ENCODE peak calls at places on chromosomes 6 and 20, in six cellular contexts. E, P, R, X, L and T are unnamed samples.

GRCh38 chr6:82144007-82144851 is 103.3 kb downstream of the IBTK start:
- DNase-seq in E (peak; percentile 47), L (peak; percentile 67), X (peak; percentile 6), P (peak; percentile 85), R (peak; percentile 26), T (peak; percentile 15)

GRCh38 chr6:80553071-80553740 is 446.7 kb downstream of the BCKDHB start:
- DNase-seq in X (no peak), P (no peak), R (no peak), E (no peak), L (no peak), T (no peak)

GRCh38 chr6:6596529-6596928 is 8.0 kb downstream of the LY86 start:
- DNase-seq in P (no peak), L (no peak), R (no peak), E (no peak), X (no peak), T (no peak)

GRCh38 chr6:157761331-157761921 is 61.6 kb upstream of the SNX9 start:
- DNase-seq in X (no peak), P (no peak), R (peak; percentile 90), E (no peak), L (no peak), T (peak; percentile 59)

GRCh38 chr20:50371878-50372769 is 138.1 kb upstream of the PTPN1 start:
- DNase-seq in L (peak; percentile 55), R (no peak), X (no peak), P (no peak), E (no peak), T (no peak)

GRCh38 chr6:33677153-33677660 is 34.3 kb downstream of the UQCC2 start:
- DNase-seq in E (no peak), X (no peak), R (no peak), P (no peak), L (no peak), T (no peak)

GRCh38 chr6:44776344-44776743 is 388.8 kb downstream of the CDC5L start:
- DNase-seq in E (no peak), R (no peak), L (no peak), P (no peak), X (no peak), T (no peak)

GRCh38 chr6:56581561-56581960 is 61.1 kb downstream of the DST start:
- DNase-seq in R (no peak), L (no peak), E (no peak), X (no peak), P (no peak), T (no peak)

GRCh38 chr20:46959081-46959692 is 64.5 kb downstream of the EYA2 start:
- DNase-seq in X (no peak), E (peak; percentile 80), L (peak; percentile 59), R (no peak), P (no peak), T (no peak)

GRCh38 chr6:117605169-117605826 is 3.0 kb upstream of the GOPC start:
- DNase-seq in X (peak; percentile 84), E (peak; percentile 62), P (peak; percentile 78), R (peak; percentile 66), L (peak; percentile 80), T (peak; percentile 84)

GRCh38 chr6:5260111-5260620 is 584 bp downstream of the LYRM4 start:
- DNase-seq in X (peak; percentile 88), R (no peak), E (peak; percentile 79), L (peak; percentile 81), P (peak; percentile 57), T (peak; percentile 84)

GRCh38 chr6:41097467-41098090 is 24.8 kb downstream of the NFYA start:
- DNase-seq in L (no peak), E (no peak), R (no peak), X (no peak), P (peak; percentile 80), T (no peak)

GRCh38 chr6:169232507-169232931 is 21.1 kb downstream of the THBS2 start:
- DNase-seq in P (no peak), L (no peak), E (no peak), R (no peak), X (no peak), T (no peak)

GRCh38 chr6:87333033-87333432 is 4.0 kb upstream of the GJB7 start:
- DNase-seq in L (no peak), P (no peak), R (no peak), E (no peak), X (no peak), T (no peak)

GRCh38 chr6:158474961-158475343 is 84.9 kb upstream of the TMEM181 start:
- DNase-seq in P (peak; percentile 21), E (peak; percentile 40), X (no peak), L (peak; percentile 20), R (no peak), T (no peak)

GRCh38 chr20:50296450-50297375 is 106.1 kb downstream of the CEBPB start:
- DNase-seq in E (no peak), L (peak; percentile 59), R (no peak), P (no peak), X (no peak), T (no peak)

GRCh38 chr20:600141-600540 is 10.0 kb downstream of the TCF15 start:
- DNase-seq in E (no peak), P (no peak), L (no peak), X (no peak), R (no peak), T (no peak)

GRCh38 chr20:605237-605636 is 4.9 kb downstream of the TCF15 start:
- DNase-seq in R (no peak), X (no peak), L (no peak), E (no peak), P (no peak), T (no peak)

GRCh38 chr20:602357-602970 is 7.6 kb downstream of the TCF15 start:
- DNase-seq in L (no peak), E (no peak), X (no peak), P (peak; percentile 27), R (no peak), T (no peak)

GRCh38 chr20:600736-601135 is 9.4 kb downstream of the TCF15 start:
- DNase-seq in R (no peak), E (no peak), L (no peak), X (no peak), P (no peak), T (no peak)

DNA sequence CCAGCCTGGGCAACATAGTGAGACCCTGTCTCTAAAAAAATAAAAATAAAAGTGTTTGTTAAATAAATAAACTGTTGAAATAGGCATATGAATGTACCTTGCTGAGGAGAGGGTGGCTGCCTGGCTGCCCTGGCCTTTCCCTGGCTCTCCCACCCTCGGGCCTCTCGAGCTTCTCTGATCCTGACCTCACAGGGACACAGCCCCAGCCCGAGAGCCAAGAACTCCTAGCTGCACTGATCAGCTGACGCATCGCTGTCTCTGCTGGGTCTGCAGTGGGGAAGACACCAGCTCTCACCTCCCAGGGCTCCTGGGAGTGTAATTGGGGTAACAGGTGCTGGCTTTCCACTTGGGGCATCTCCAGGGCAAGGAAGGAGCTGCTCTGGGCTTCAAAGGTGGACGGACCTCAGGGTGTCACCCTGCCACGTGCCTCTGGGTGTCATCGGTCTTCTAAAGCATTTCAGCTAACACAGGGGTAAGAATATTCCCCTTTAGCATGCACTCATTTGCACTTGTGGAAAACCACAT is 6.9 kb downstream of the TCF15 start:
- DNase-seq in E (no peak), L (no peak), P (no peak), R (no peak), X (no peak), T (no peak)
- TF ChIP-seq CTCF in E (no peak), L (peak; percentile 25), P (no peak), R (no peak), X (no peak), T (no peak)

DNA sequence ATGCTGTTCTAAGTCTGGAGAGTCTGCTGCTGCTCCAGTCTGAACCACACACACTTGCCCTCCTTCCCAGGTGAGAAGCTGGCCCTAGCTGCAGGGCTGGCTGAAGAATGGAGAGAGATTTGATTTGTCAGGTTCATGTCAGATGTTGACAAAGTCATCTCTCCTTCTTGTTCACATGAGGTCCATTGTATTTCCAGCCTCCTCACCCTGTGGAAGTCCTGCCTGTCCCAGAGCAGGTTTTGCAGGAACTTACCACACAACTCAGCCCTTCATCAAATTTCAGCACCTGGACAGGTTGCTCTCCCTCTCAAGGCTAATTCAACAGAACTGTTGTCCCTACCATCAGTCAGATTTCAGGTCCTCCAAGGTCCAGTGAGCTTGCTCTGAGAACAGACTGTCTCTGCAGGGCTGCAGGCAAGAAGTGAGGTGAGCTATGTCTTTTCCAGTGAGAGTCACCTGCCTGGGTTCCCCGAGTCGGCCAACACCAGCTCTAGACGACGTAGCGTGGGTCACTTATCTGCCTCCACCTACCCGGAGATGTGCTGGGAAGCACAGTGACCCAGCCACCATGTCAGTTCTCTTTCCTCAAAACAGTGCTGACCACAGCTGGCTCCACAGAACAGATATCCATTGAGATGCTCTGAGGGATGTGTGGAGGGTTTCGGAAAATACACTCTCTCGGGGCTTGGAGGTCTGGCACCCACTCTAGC is 58.0 kb upstream of the CD93 start:
- DNase-seq in L (no peak), P (no peak), R (no peak), X (no peak), E (no peak), T (no peak)
- H3K4me3 ChIP-seq in L (no peak overlapping the region), P (no peak overlapping the region), R (no peak overlapping the region), X (no peak overlapping the region), E (no peak overlapping the region), T (no peak overlapping the region)

DNA sequence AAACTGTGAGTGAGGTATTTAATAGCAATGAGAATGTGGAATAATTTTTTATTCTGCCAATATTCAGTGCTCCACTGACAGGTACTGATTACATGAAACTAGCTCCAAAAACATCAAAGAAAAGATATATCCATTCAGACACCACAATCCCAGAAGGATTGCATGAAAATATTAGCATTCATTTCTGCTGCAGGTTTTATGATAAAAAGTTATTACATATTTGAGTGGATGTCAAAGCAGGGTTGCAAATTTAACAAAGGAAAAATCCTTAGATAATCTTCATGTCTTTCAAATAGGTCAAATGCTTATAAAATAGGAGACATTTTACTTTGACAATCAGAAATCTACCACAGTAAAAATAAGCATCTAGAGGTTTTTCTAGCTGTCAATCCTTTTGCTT is 13.3 kb downstream of the MCHR2 start:
- DNase-seq in L (no peak), R (no peak), E (no peak), X (no peak), P (no peak), T (no peak)
- TF ChIP-seq MYC in L (no peak), R (no peak), E (no peak), X (no peak), P (no peak), T (no peak)

GRCh38 chr6:100173211-100173610 is 179.2 kb upstream of the MCHR2 start:
- DNase-seq in E (no peak), X (no peak), L (no peak), R (no peak), P (no peak), T (no peak)

GRCh38 chr6:100177956-100178355 is 183.9 kb upstream of the MCHR2 start:
- DNase-seq in P (no peak), L (no peak), E (no peak), X (no peak), R (no peak), T (no peak)

GRCh38 chr6:100176321-100176950 is 182.4 kb upstream of the MCHR2 start:
- DNase-seq in E (no peak), X (peak; percentile 58), R (no peak), L (peak; percentile 14), P (peak; percentile 54), T (peak; percentile 48)

GRCh38 chr6:100176951-100177710 is 183.1 kb upstream of the MCHR2 start:
- DNase-seq in P (no peak), X (no peak), L (no peak), E (no peak), R (no peak), T (no peak)

DNA sequence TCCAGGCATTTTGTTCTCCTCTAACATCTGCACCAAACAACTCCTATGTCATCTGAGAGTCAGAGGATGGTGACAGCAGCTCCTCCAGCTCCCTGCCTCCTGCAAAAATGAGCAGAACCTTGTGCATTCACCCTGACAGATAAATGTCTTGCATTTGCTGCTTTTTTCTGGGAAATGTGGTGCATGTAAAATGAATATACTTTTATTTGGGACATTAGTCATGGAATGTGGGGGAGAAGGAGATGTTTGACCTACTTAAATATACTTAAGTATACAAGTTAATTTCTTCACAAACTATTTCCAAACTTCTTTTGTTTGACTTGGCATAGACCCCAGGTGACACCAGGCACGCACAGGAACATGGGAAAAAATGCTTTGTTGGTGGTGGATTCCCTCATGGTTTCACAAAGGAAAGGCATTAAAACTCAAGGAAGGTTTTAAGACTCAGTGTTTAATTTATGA is 181.8 kb upstream of the MCHR2 start:
- DNase-seq in E (no peak), X (peak; percentile 8), R (no peak), P (peak; percentile 44), L (peak; percentile 16), T (no peak)
- TF ChIP-seq CTCF in E (no peak), X (no peak), R (no peak), P (no peak), L (no peak), T (no peak)